ENCODE peak calls at places on chromosomes 12 and 14, in four cellular contexts. One of them, this sample, is unnamed.
A peak's percentile ranks its signal among the peaks of the same experiment; 100 is the strongest.

GRCh38 chr12:52233462-52234141 is 559 bp downstream of the KRT7 start:
- DNase-seq in stomach: no peak
- DNase-seq in fibroblast of lung: no peak
- DNase-seq in CD8-positive, alpha-beta T cell: no peak
- DNase-seq in this sample: peak; percentile 19

GRCh38 chr12:110639336-110640178 is 25.6 kb downstream of the TCTN1 start:
- DNase-seq in stomach: no peak
- DNase-seq in fibroblast of lung: peak; percentile 88
- DNase-seq in CD8-positive, alpha-beta T cell: no peak
- DNase-seq in this sample: no peak

GRCh38 chr12:119181202-119181601 is 2.5 kb downstream of the HSPB8 start:
- DNase-seq in stomach: no peak
- DNase-seq in fibroblast of lung: no peak
- DNase-seq in CD8-positive, alpha-beta T cell: no peak
- DNase-seq in this sample: no peak

GRCh38 chr12:42031847-42032564 is 112.7 kb downstream of the GXYLT1 start:
- DNase-seq in stomach: no peak
- DNase-seq in fibroblast of lung: no peak
- DNase-seq in CD8-positive, alpha-beta T cell: no peak
- DNase-seq in this sample: no peak

GRCh38 chr12:52879394-52880351 is 25.2 kb downstream of the KRT8 start:
- DNase-seq in stomach: peak; percentile 82
- DNase-seq in fibroblast of lung: peak; percentile 78
- DNase-seq in CD8-positive, alpha-beta T cell: peak; percentile 74
- DNase-seq in this sample: peak; percentile 93

GRCh38 chr12:101243074-101243473 is 33.0 kb upstream of the SLC5A8 start:
- DNase-seq in stomach: no peak
- DNase-seq in fibroblast of lung: peak; percentile 77
- DNase-seq in CD8-positive, alpha-beta T cell: no peak
- DNase-seq in this sample: no peak

GRCh38 chr12:3333583-3333982 is 157.4 kb upstream of the PRMT8 start:
- DNase-seq in stomach: no peak
- DNase-seq in fibroblast of lung: no peak
- DNase-seq in CD8-positive, alpha-beta T cell: no peak
- DNase-seq in this sample: no peak

GRCh38 chr12:91852646-91853045 is 293.0 kb downstream of the BTG1 start:
- DNase-seq in stomach: no peak
- DNase-seq in fibroblast of lung: no peak
- DNase-seq in CD8-positive, alpha-beta T cell: no peak
- DNase-seq in this sample: no peak

GRCh38 chr14:74142523-74142922 is 57.8 kb downstream of the LIN52 start:
- DNase-seq in stomach: no peak
- DNase-seq in fibroblast of lung: no peak
- DNase-seq in CD8-positive, alpha-beta T cell: no peak
- DNase-seq in this sample: no peak

GRCh38 chr12:3630621-3631271 is 122.2 kb downstream of the CRACR2A start:
- DNase-seq in stomach: no peak
- DNase-seq in fibroblast of lung: no peak
- DNase-seq in CD8-positive, alpha-beta T cell: no peak
- DNase-seq in this sample: no peak

GRCh38 chr14:102215522-102216250 is 76.0 kb downstream of the WDR20 start:
- DNase-seq in stomach: no peak
- DNase-seq in fibroblast of lung: peak; percentile 31
- DNase-seq in CD8-positive, alpha-beta T cell: no peak
- DNase-seq in this sample: no peak

GRCh38 chr12:29427964-29428363 is 47.0 kb upstream of the ERGIC2 start:
- DNase-seq in stomach: no peak
- DNase-seq in fibroblast of lung: no peak
- DNase-seq in CD8-positive, alpha-beta T cell: no peak
- DNase-seq in this sample: no peak

GRCh38 chr12:94637714-94638113 is 12.6 kb downstream of the TMCC3 start:
- DNase-seq in stomach: no peak
- DNase-seq in fibroblast of lung: no peak
- DNase-seq in CD8-positive, alpha-beta T cell: no peak
- DNase-seq in this sample: no peak

GRCh38 chr12:4824415-4824814 is 85.3 kb upstream of the KCNA1 start:
- DNase-seq in stomach: no peak
- DNase-seq in fibroblast of lung: peak; percentile 96
- DNase-seq in CD8-positive, alpha-beta T cell: no peak
- DNase-seq in this sample: no peak

GRCh38 chr12:124109760-124110159 is 136.7 kb downstream of the ZNF664 start:
- DNase-seq in stomach: peak; percentile 37
- DNase-seq in fibroblast of lung: no peak
- DNase-seq in CD8-positive, alpha-beta T cell: no peak
- DNase-seq in this sample: peak; percentile 29

GRCh38 chr14:65193891-65194290 is 91.6 kb upstream of the MAX start:
- DNase-seq in stomach: no peak
- DNase-seq in fibroblast of lung: no peak
- DNase-seq in CD8-positive, alpha-beta T cell: no peak
- DNase-seq in this sample: no peak

GRCh38 chr12:49366652-49367380 is 446 bp upstream of the SPATS2 start:
- DNase-seq in stomach: peak; percentile 91
- DNase-seq in fibroblast of lung: peak; percentile 94
- DNase-seq in CD8-positive, alpha-beta T cell: peak; percentile 84
- DNase-seq in this sample: peak; percentile 97

GRCh38 chr12:23803547-23803946 is 145.9 kb downstream of the SOX5 start:
- DNase-seq in stomach: no peak
- DNase-seq in fibroblast of lung: peak; percentile 5
- DNase-seq in CD8-positive, alpha-beta T cell: no peak
- DNase-seq in this sample: no peak
- H3K4me1 ChIP-seq in stomach: no peaks in the 10 kb centered on the region
- H3K4me1 ChIP-seq in fibroblast of lung: no peaks in the 10 kb centered on the region
- H3K4me1 ChIP-seq in CD8-positive, alpha-beta T cell: no peaks in the 10 kb centered on the region
- H3K4me1 ChIP-seq in this sample: no peaks in the 10 kb centered on the region

GRCh38 chr12:12947902-12948301 is 4.1 kb downstream of the GPRC5D start:
- DNase-seq in stomach: no peak
- DNase-seq in fibroblast of lung: no peak
- DNase-seq in CD8-positive, alpha-beta T cell: no peak
- DNase-seq in this sample: no peak
- H3K4me1 ChIP-seq in stomach: no peaks in the 10 kb centered on the region
- H3K4me1 ChIP-seq in fibroblast of lung: peaks cover 3% of the 10 kb centered on the region
- H3K4me1 ChIP-seq in CD8-positive, alpha-beta T cell: no peaks in the 10 kb centered on the region
- H3K4me1 ChIP-seq in this sample: no peaks in the 10 kb centered on the region

GRCh38 chr12:14573118-14573517 is 5.4 kb upstream of the PLBD1 start:
- DNase-seq in stomach: no peak
- DNase-seq in fibroblast of lung: no peak
- DNase-seq in CD8-positive, alpha-beta T cell: no peak
- DNase-seq in this sample: no peak

GRCh38 chr12:14578646-14579045 is 11.0 kb upstream of the PLBD1 start:
- DNase-seq in stomach: no peak
- DNase-seq in fibroblast of lung: no peak
- DNase-seq in CD8-positive, alpha-beta T cell: no peak
- DNase-seq in this sample: no peak

GRCh38 chr12:14577344-14577743 is 9.7 kb upstream of the PLBD1 start:
- DNase-seq in stomach: no peak
- DNase-seq in fibroblast of lung: peak; percentile 66
- DNase-seq in CD8-positive, alpha-beta T cell: no peak
- DNase-seq in this sample: no peak

GRCh38 chr12:14576896-14577295 is 9.2 kb upstream of the PLBD1 start:
- DNase-seq in stomach: no peak
- DNase-seq in fibroblast of lung: no peak
- DNase-seq in CD8-positive, alpha-beta T cell: no peak
- DNase-seq in this sample: no peak

GRCh38 chr12:14575585-14575984 is 7.9 kb upstream of the PLBD1 start:
- DNase-seq in stomach: no peak
- DNase-seq in fibroblast of lung: no peak
- DNase-seq in CD8-positive, alpha-beta T cell: no peak
- DNase-seq in this sample: no peak
- H3K4me1 ChIP-seq in stomach: peaks cover 5% of the 10 kb centered on the region
- H3K4me1 ChIP-seq in fibroblast of lung: no peaks in the 10 kb centered on the region
- H3K4me1 ChIP-seq in CD8-positive, alpha-beta T cell: peaks cover 13% of the 10 kb centered on the region
- H3K4me1 ChIP-seq in this sample: peaks cover 6% of the 10 kb centered on the region

GRCh38 chr12:31589582-31589895 is 1.4 kb downstream of the DENND5B start:
- DNase-seq in stomach: no peak
- DNase-seq in fibroblast of lung: no peak
- DNase-seq in CD8-positive, alpha-beta T cell: no peak
- DNase-seq in this sample: no peak

GRCh38 chr12:31588976-31589375 is 2.0 kb downstream of the DENND5B start:
- DNase-seq in stomach: no peak
- DNase-seq in fibroblast of lung: peak; percentile 19
- DNase-seq in CD8-positive, alpha-beta T cell: no peak
- DNase-seq in this sample: no peak

GRCh38 chr12:31591308-31591901 is 469 bp upstream of the DENND5B start:
- DNase-seq in stomach: no peak
- DNase-seq in fibroblast of lung: peak; percentile 24
- DNase-seq in CD8-positive, alpha-beta T cell: no peak
- DNase-seq in this sample: no peak

GRCh38 chr12:31590730-31591307 is at the start of gene DENND5B:
- DNase-seq in stomach: peak; percentile 73
- DNase-seq in fibroblast of lung: peak; percentile 67
- DNase-seq in CD8-positive, alpha-beta T cell: peak; percentile 6
- DNase-seq in this sample: peak; percentile 66

GRCh38 chr12:31589896-31590729 is 823 bp downstream of the DENND5B start:
- DNase-seq in stomach: peak; percentile 76
- DNase-seq in fibroblast of lung: peak; percentile 66
- DNase-seq in CD8-positive, alpha-beta T cell: peak; percentile 13
- DNase-seq in this sample: peak; percentile 43
- H3K4me1 ChIP-seq in stomach: peaks cover 35% of the 10 kb centered on the region
- H3K4me1 ChIP-seq in fibroblast of lung: peaks cover 3% of the 10 kb centered on the region
- H3K4me1 ChIP-seq in CD8-positive, alpha-beta T cell: no peaks in the 10 kb centered on the region
- H3K4me1 ChIP-seq in this sample: peaks cover 19% of the 10 kb centered on the region